ENCODE peak calls at places on chromosomes 16 and 17, in six cellular contexts. One of them, this sample, is unnamed.

GRCh38 chr16:19659554-19659953 is 58.5 kb downstream of the KNOP1 start:
- DNase-seq in RWPE1: no peak
- DNase-seq in dermis microvascular lymphatic vessel endothelial cell: no peak
- DNase-seq in cardiac muscle cell: peak; percentile 6
- DNase-seq in cortex of kidney: no peak
- DNase-seq in PC-9: no peak
- DNase-seq in this sample: no peak

GRCh38 chr16:68696514-68696913 is 40.6 kb upstream of the CDH1 start:
- DNase-seq in RWPE1: no peak
- DNase-seq in dermis microvascular lymphatic vessel endothelial cell: no peak
- DNase-seq in cardiac muscle cell: no peak
- DNase-seq in cortex of kidney: no peak
- DNase-seq in PC-9: no peak
- DNase-seq in this sample: no peak

GRCh38 chr16:70696952-70697600 is 11.2 kb upstream of the MTSS2 start:
- DNase-seq in RWPE1: no peak
- DNase-seq in dermis microvascular lymphatic vessel endothelial cell: no peak
- DNase-seq in cardiac muscle cell: no peak
- DNase-seq in cortex of kidney: no peak
- DNase-seq in PC-9: peak; percentile 91
- DNase-seq in this sample: no peak

GRCh38 chr16:51907680-51908079 is 639.3 kb downstream of the TOX3 start:
- DNase-seq in RWPE1: no peak
- DNase-seq in dermis microvascular lymphatic vessel endothelial cell: no peak
- DNase-seq in cardiac muscle cell: no peak
- DNase-seq in cortex of kidney: no peak
- DNase-seq in PC-9: no peak
- DNase-seq in this sample: no peak

GRCh38 chr17:75406222-75406615 is 741 bp upstream of the GRB2 start:
- DNase-seq in RWPE1: no peak
- DNase-seq in dermis microvascular lymphatic vessel endothelial cell: no peak
- DNase-seq in cardiac muscle cell: peak; percentile 24
- DNase-seq in cortex of kidney: no peak
- DNase-seq in PC-9: no peak
- DNase-seq in this sample: peak; percentile 19

GRCh38 chr16:79839851-79840321 is 239.3 kb upstream of the MAF start:
- DNase-seq in RWPE1: no peak
- DNase-seq in dermis microvascular lymphatic vessel endothelial cell: no peak
- DNase-seq in cardiac muscle cell: peak; percentile 8
- DNase-seq in cortex of kidney: no peak
- DNase-seq in PC-9: no peak
- DNase-seq in this sample: no peak

GRCh38 chr17:63446218-63446980 is at the start of gene CYB561:
- DNase-seq in RWPE1: peak; percentile 84
- DNase-seq in dermis microvascular lymphatic vessel endothelial cell: no peak
- DNase-seq in cardiac muscle cell: peak; percentile 79
- DNase-seq in cortex of kidney: no peak
- DNase-seq in PC-9: peak; percentile 93
- DNase-seq in this sample: peak; percentile 99

GRCh38 chr17:82238562-82239201 is 9.8 kb downstream of the SLC16A3 start:
- DNase-seq in RWPE1: peak; percentile 75
- DNase-seq in dermis microvascular lymphatic vessel endothelial cell: no peak
- DNase-seq in cardiac muscle cell: peak; percentile 84
- DNase-seq in cortex of kidney: no peak
- DNase-seq in PC-9: peak; percentile 79
- DNase-seq in this sample: peak; percentile 98

GRCh38 chr16:80663078-80663477 is 122.3 kb downstream of the DYNLRB2 start:
- DNase-seq in RWPE1: no peak
- DNase-seq in dermis microvascular lymphatic vessel endothelial cell: no peak
- DNase-seq in cardiac muscle cell: no peak
- DNase-seq in cortex of kidney: no peak
- DNase-seq in PC-9: no peak
- DNase-seq in this sample: no peak

GRCh38 chr17:38667099-38667786 is 7.5 kb downstream of the EPOP start:
- DNase-seq in RWPE1: peak; percentile 77
- DNase-seq in dermis microvascular lymphatic vessel endothelial cell: peak; percentile 59
- DNase-seq in cardiac muscle cell: peak; percentile 83
- DNase-seq in cortex of kidney: no peak
- DNase-seq in PC-9: peak; percentile 66
- DNase-seq in this sample: peak; percentile 96

GRCh38 chr17:28166478-28166877 is 124.0 kb downstream of the NLK start:
- DNase-seq in RWPE1: no peak
- DNase-seq in dermis microvascular lymphatic vessel endothelial cell: no peak
- DNase-seq in cardiac muscle cell: no peak
- DNase-seq in cortex of kidney: no peak
- DNase-seq in PC-9: no peak
- DNase-seq in this sample: no peak

GRCh38 chr16:66703359-66704215 is 7.0 kb upstream of the CMTM4 start:
- DNase-seq in RWPE1: no peak
- DNase-seq in dermis microvascular lymphatic vessel endothelial cell: no peak
- DNase-seq in cardiac muscle cell: no peak
- DNase-seq in cortex of kidney: no peak
- DNase-seq in PC-9: no peak
- DNase-seq in this sample: no peak

GRCh38 chr17:68497885-68498319 is 14.3 kb upstream of the PRKAR1A start:
- DNase-seq in RWPE1: no peak
- DNase-seq in dermis microvascular lymphatic vessel endothelial cell: no peak
- DNase-seq in cardiac muscle cell: no peak
- DNase-seq in cortex of kidney: no peak
- DNase-seq in PC-9: no peak
- DNase-seq in this sample: no peak

GRCh38 chr17:3773511-3773910 is 27.5 kb downstream of the ITGAE start:
- DNase-seq in RWPE1: peak; percentile 27
- DNase-seq in dermis microvascular lymphatic vessel endothelial cell: no peak
- DNase-seq in cardiac muscle cell: peak; percentile 29
- DNase-seq in cortex of kidney: no peak
- DNase-seq in PC-9: peak; percentile 17
- DNase-seq in this sample: peak; percentile 97

GRCh38 chr16:58419241-58420012 is 27.2 kb downstream of the GINS3 start:
- DNase-seq in RWPE1: no peak
- DNase-seq in dermis microvascular lymphatic vessel endothelial cell: no peak
- DNase-seq in cardiac muscle cell: no peak
- DNase-seq in cortex of kidney: no peak
- DNase-seq in PC-9: no peak
- DNase-seq in this sample: no peak

GRCh38 chr17:40914456-40914855 is 23.0 kb downstream of the KRT23 start:
- DNase-seq in RWPE1: peak; percentile 45
- DNase-seq in dermis microvascular lymphatic vessel endothelial cell: no peak
- DNase-seq in cardiac muscle cell: no peak
- DNase-seq in cortex of kidney: no peak
- DNase-seq in PC-9: no peak
- DNase-seq in this sample: no peak

GRCh38 chr17:62804025-62804424 is 4.1 kb downstream of the MARCHF10 start:
- DNase-seq in RWPE1: no peak
- DNase-seq in dermis microvascular lymphatic vessel endothelial cell: no peak
- DNase-seq in cardiac muscle cell: no peak
- DNase-seq in cortex of kidney: no peak
- DNase-seq in PC-9: no peak
- DNase-seq in this sample: no peak

GRCh38 chr16:85209526-85210121 is 97.4 kb upstream of the CIBAR2 start:
- DNase-seq in RWPE1: no peak
- DNase-seq in dermis microvascular lymphatic vessel endothelial cell: no peak
- DNase-seq in cardiac muscle cell: no peak
- DNase-seq in cortex of kidney: no peak
- DNase-seq in PC-9: no peak
- DNase-seq in this sample: peak; percentile 82

GRCh38 chr16:22888791-22889190 is 74.8 kb downstream of the HS3ST2 start:
- DNase-seq in RWPE1: no peak
- DNase-seq in dermis microvascular lymphatic vessel endothelial cell: no peak
- DNase-seq in cardiac muscle cell: peak; percentile 1
- DNase-seq in cortex of kidney: no peak
- DNase-seq in PC-9: no peak
- DNase-seq in this sample: no peak

GRCh38 chr16:88387941-88388627 is 5.3 kb downstream of the ZNF469 start:
- DNase-seq in RWPE1: no peak
- DNase-seq in dermis microvascular lymphatic vessel endothelial cell: no peak
- DNase-seq in cardiac muscle cell: no peak
- DNase-seq in cortex of kidney: no peak
- DNase-seq in PC-9: peak; percentile 97
- DNase-seq in this sample: peak; percentile 95

GRCh38 chr16:396605-397004 is 394 bp upstream of the NME4 start:
- DNase-seq in RWPE1: no peak
- DNase-seq in dermis microvascular lymphatic vessel endothelial cell: no peak
- DNase-seq in cardiac muscle cell: peak; percentile 66
- DNase-seq in cortex of kidney: no peak
- DNase-seq in PC-9: peak; percentile 41
- DNase-seq in this sample: peak; percentile 98

GRCh38 chr16:71540-72341 is 690 bp downstream of the RHBDF1 start:
- DNase-seq in RWPE1: peak; percentile 96
- DNase-seq in dermis microvascular lymphatic vessel endothelial cell: no peak
- DNase-seq in cardiac muscle cell: peak; percentile 69
- DNase-seq in cortex of kidney: no peak
- DNase-seq in PC-9: peak; percentile 90
- DNase-seq in this sample: peak; percentile 99

GRCh38 chr16:67666032-67666537 is 465 bp downstream of the ENKD1 start:
- DNase-seq in RWPE1: no peak
- DNase-seq in dermis microvascular lymphatic vessel endothelial cell: no peak
- DNase-seq in cardiac muscle cell: peak; percentile 54
- DNase-seq in cortex of kidney: no peak
- DNase-seq in PC-9: no peak
- DNase-seq in this sample: peak; percentile 94

GRCh38 chr17:56832446-56832845 is 1.3 kb downstream of the C17orf67 start:
- DNase-seq in RWPE1: no peak
- DNase-seq in dermis microvascular lymphatic vessel endothelial cell: no peak
- DNase-seq in cardiac muscle cell: no peak
- DNase-seq in cortex of kidney: no peak
- DNase-seq in PC-9: no peak
- DNase-seq in this sample: peak; percentile 6

GRCh38 chr17:44911133-44912001 is 3.9 kb downstream of the GFAP start:
- DNase-seq in RWPE1: no peak
- DNase-seq in dermis microvascular lymphatic vessel endothelial cell: no peak
- DNase-seq in cardiac muscle cell: peak; percentile 55
- DNase-seq in cortex of kidney: no peak
- DNase-seq in PC-9: no peak
- DNase-seq in this sample: peak; percentile 84

GRCh38 chr17:58560511-58560910 is 46.1 kb upstream of the MTMR4 start:
- DNase-seq in RWPE1: no peak
- DNase-seq in dermis microvascular lymphatic vessel endothelial cell: no peak
- DNase-seq in cardiac muscle cell: no peak
- DNase-seq in cortex of kidney: no peak
- DNase-seq in PC-9: no peak
- DNase-seq in this sample: no peak

GRCh38 chr17:75615301-75615700 is 17.9 kb upstream of the SMIM5 start:
- DNase-seq in RWPE1: no peak
- DNase-seq in dermis microvascular lymphatic vessel endothelial cell: no peak
- DNase-seq in cardiac muscle cell: no peak
- DNase-seq in cortex of kidney: no peak
- DNase-seq in PC-9: no peak
- DNase-seq in this sample: no peak